ENCODE peak calls at places on chromosomes 12 and 14, in five cellular contexts. One of them, this sample, is unnamed.

GRCh38 chr14:68458840-68459469 is 333.9 kb downstream of the ZFP36L1 start:
- DNase-seq in NCI-H82: peak
- DNase-seq in T follicular helper cell: no peak
- DNase-seq in caudate nucleus: no peak
- DNase-seq in GM04504: peak
- DNase-seq in this sample: no peak

GRCh38 chr12:46471404-46471803 is 98.8 kb upstream of the SLC38A2 start:
- DNase-seq in NCI-H82: no peak
- DNase-seq in T follicular helper cell: no peak
- DNase-seq in caudate nucleus: no peak
- DNase-seq in GM04504: no peak
- DNase-seq in this sample: no peak

GRCh38 chr12:13093191-13093849 is 10.1 kb downstream of the GSG1 start:
- DNase-seq in NCI-H82: peak
- DNase-seq in T follicular helper cell: no peak
- DNase-seq in caudate nucleus: no peak
- DNase-seq in GM04504: no peak
- DNase-seq in this sample: no peak

GRCh38 chr12:104154806-104155205 is 16.8 kb upstream of the NFYB start:
- DNase-seq in NCI-H82: peak
- DNase-seq in T follicular helper cell: no peak
- DNase-seq in caudate nucleus: no peak
- DNase-seq in GM04504: no peak
- DNase-seq in this sample: no peak

GRCh38 chr12:77392467-77392866 is 327.1 kb upstream of the E2F7 start:
- DNase-seq in NCI-H82: no peak
- DNase-seq in T follicular helper cell: no peak
- DNase-seq in caudate nucleus: peak
- DNase-seq in GM04504: no peak
- DNase-seq in this sample: no peak

GRCh38 chr14:78598046-78598652 is 428.0 kb downstream of the NRXN3 start:
- DNase-seq in NCI-H82: peak
- DNase-seq in T follicular helper cell: peak
- DNase-seq in caudate nucleus: peak
- DNase-seq in GM04504: peak
- DNase-seq in this sample: peak

GRCh38 chr12:49767333-49767732 is 26.0 kb downstream of the TMBIM6 start:
- DNase-seq in NCI-H82: peak
- DNase-seq in T follicular helper cell: no peak
- DNase-seq in caudate nucleus: no peak
- DNase-seq in GM04504: no peak
- DNase-seq in this sample: no peak

GRCh38 chr14:99579903-99580570 is 24.0 kb downstream of the CCDC85C start:
- DNase-seq in NCI-H82: peak
- DNase-seq in T follicular helper cell: no peak
- DNase-seq in caudate nucleus: no peak
- DNase-seq in GM04504: no peak
- DNase-seq in this sample: no peak

GRCh38 chr12:26845057-26845666 is 12.2 kb upstream of the ITPR2 start:
- DNase-seq in NCI-H82: peak
- DNase-seq in T follicular helper cell: no peak
- DNase-seq in caudate nucleus: no peak
- DNase-seq in GM04504: no peak
- DNase-seq in this sample: no peak

GRCh38 chr12:90211017-90211416 is 502.4 kb upstream of the ATP2B1 start:
- DNase-seq in NCI-H82: no peak
- DNase-seq in T follicular helper cell: no peak
- DNase-seq in caudate nucleus: no peak
- DNase-seq in GM04504: peak
- DNase-seq in this sample: no peak

GRCh38 chr12:57887631-57888406 is 41.3 kb upstream of the CTDSP2 start:
- DNase-seq in NCI-H82: peak
- DNase-seq in T follicular helper cell: no peak
- DNase-seq in caudate nucleus: no peak
- DNase-seq in GM04504: no peak
- DNase-seq in this sample: no peak

GRCh38 chr12:4212845-4213244 is 60.7 kb upstream of the CCND2 start:
- DNase-seq in NCI-H82: no peak
- DNase-seq in T follicular helper cell: no peak
- DNase-seq in caudate nucleus: no peak
- DNase-seq in GM04504: no peak
- DNase-seq in this sample: no peak

GRCh38 chr12:115375188-115375991 is 691.4 kb upstream of the TBX3 start:
- DNase-seq in NCI-H82: no peak
- DNase-seq in T follicular helper cell: no peak
- DNase-seq in caudate nucleus: no peak
- DNase-seq in GM04504: peak
- DNase-seq in this sample: no peak

GRCh38 chr12:14327717-14328116 is 37.8 kb upstream of the ATF7IP start:
- DNase-seq in NCI-H82: no peak
- DNase-seq in T follicular helper cell: no peak
- DNase-seq in caudate nucleus: no peak
- DNase-seq in GM04504: peak
- DNase-seq in this sample: no peak

GRCh38 chr14:74784634-74785033 is 21.5 kb downstream of the YLPM1 start:
- DNase-seq in NCI-H82: no peak
- DNase-seq in T follicular helper cell: no peak
- DNase-seq in caudate nucleus: no peak
- DNase-seq in GM04504: no peak
- DNase-seq in this sample: no peak

GRCh38 chr12:48999371-49000131 is at the start of gene DDN:
- DNase-seq in NCI-H82: peak
- DNase-seq in T follicular helper cell: no peak
- DNase-seq in caudate nucleus: peak
- DNase-seq in GM04504: no peak
- DNase-seq in this sample: no peak

GRCh38 chr12:32483993-32484392 is 84.6 kb downstream of the FGD4 start:
- DNase-seq in NCI-H82: no peak
- DNase-seq in T follicular helper cell: no peak
- DNase-seq in caudate nucleus: no peak
- DNase-seq in GM04504: no peak
- DNase-seq in this sample: no peak

GRCh38 chr12:59820594-59821011 is 224.8 kb downstream of the SLC16A7 start:
- DNase-seq in NCI-H82: no peak
- DNase-seq in T follicular helper cell: no peak
- DNase-seq in caudate nucleus: no peak
- DNase-seq in GM04504: peak
- DNase-seq in this sample: no peak

GRCh38 chr14:85466678-85467077 is 63.3 kb upstream of the FLRT2 start:
- DNase-seq in NCI-H82: no peak
- DNase-seq in T follicular helper cell: no peak
- DNase-seq in caudate nucleus: no peak
- DNase-seq in GM04504: no peak
- DNase-seq in this sample: no peak